ENCODE peak calls at places on chromosomes 13 and 19, in five cellular contexts. A is HCT116, J is GM12878, V is HepG2, I is K562. Q is an unnamed sample.

GRCh38 chr13:67229438-67230242 is 496 bp downstream of the PCDH9 start:
- DNase-seq in A (no peak), J (no peak), V (no peak), I (no peak), Q (no peak)

GRCh38 chr13:98853791-98854191 is 101.3 kb upstream of the SLC15A1 start:
- DNase-seq in J (peak; percentile 80), I (no peak), A (no peak), V (no peak), Q (no peak)

GRCh38 chr13:93903909-93904308 is 575.6 kb downstream of the DCT start:
- DNase-seq in I (no peak), J (no peak), A (no peak), V (no peak), Q (no peak)

GRCh38 chr13:107342747-107343146 is 774.8 kb upstream of the ARGLU1 start:
- DNase-seq in J (no peak), V (no peak), I (no peak), A (no peak), Q (no peak)

GRCh38 chr19:13212759-13213330 is 62.6 kb downstream of the IER2 start:
- DNase-seq in I (peak; percentile 83), A (peak; percentile 56), J (peak; percentile 20), V (peak; percentile 58), Q (no peak)

GRCh38 chr19:44072543-44073401 is 813 bp downstream of the ZNF284 start:
- DNase-seq in I (no peak), V (no peak), A (no peak), J (no peak), Q (no peak)

GRCh38 chr19:33997690-33998089 is 174.6 kb upstream of the LSM14A start:
- DNase-seq in A (no peak), J (no peak), V (no peak), I (no peak), Q (no peak)

GRCh38 chr13:57630661-57631606 is 610 bp upstream of the PCDH17 start:
- DNase-seq in I (no peak), V (no peak), J (no peak), A (no peak), Q (no peak)

GRCh38 chr19:34962945-34963530 is 991 bp downstream of the ZNF792 start:
- DNase-seq in V (no peak), J (no peak), I (peak; percentile 42), A (no peak), Q (no peak)

GRCh38 chr19:2385053-2385721 is 25.1 kb downstream of the TMPRSS9 start:
- DNase-seq in J (no peak), I (peak; percentile 95), V (peak; percentile 81), A (peak; percentile 97), Q (peak; percentile 75)

GRCh38 chr19:46704379-46705076 is 12.4 kb downstream of the PRKD2 start:
- DNase-seq in V (peak; percentile 29), A (no peak), I (peak; percentile 79), J (no peak), Q (no peak)

GRCh38 chr13:33052446-33052845 is 36.2 kb downstream of the KL start:
- DNase-seq in A (no peak), V (no peak), J (no peak), I (no peak), Q (no peak)

GRCh38 chr13:31092631-31093030 is 69.1 kb downstream of the HSPH1 start:
- DNase-seq in I (no peak), A (no peak), J (no peak), V (no peak), Q (no peak)

GRCh38 chr13:99617474-99618255 is 116.4 kb downstream of the TM9SF2 start:
- DNase-seq in V (peak; percentile 33), A (peak; percentile 18), I (peak; percentile 26), J (no peak), Q (no peak)

GRCh38 chr13:101210774-101211173 is 205.5 kb downstream of the NALCN start:
- DNase-seq in J (no peak), A (no peak), V (no peak), I (no peak), Q (no peak)

GRCh38 chr19:58326501-58326913 is 287 bp upstream of the ZSCAN22 start:
- DNase-seq in J (no peak), V (no peak), I (no peak), A (no peak), Q (no peak)

GRCh38 chr19:48064509-48064908 is 20.6 kb upstream of the CABP5 start:
- DNase-seq in A (no peak), I (no peak), V (no peak), J (no peak), Q (no peak)

GRCh38 chr13:28822801-28823200 is 2.7 kb downstream of the MTUS2 start:
- DNase-seq in J (no peak), A (no peak), V (no peak), I (no peak), Q (no peak)

GRCh38 chr19:45881909-45882528 is 3.9 kb downstream of the IRF2BP1 start:
- DNase-seq in V (peak; percentile 84), A (no peak), J (no peak), I (peak; percentile 59), Q (no peak)

GRCh38 chr19:1255186-1256161 is 7.1 kb downstream of the MIDN start:
- DNase-seq in V (no peak), I (no peak), A (no peak), J (no peak), Q (no peak)

GRCh38 chr19:3065675-3066357 is 3.5 kb upstream of the TLE5 start:
- DNase-seq in I (no peak), A (no peak), V (peak; percentile 80), J (peak; percentile 73), Q (no peak)

GRCh38 chr19:10115392-10116084 is 4.0 kb downstream of the P2RY11 start:
- DNase-seq in V (no peak), A (no peak), I (no peak), J (no peak), Q (no peak)

GRCh38 chr19:8206147-8207087 is 2.8 kb upstream of the CERS4 start:
- DNase-seq in J (no peak), I (no peak), A (no peak), V (no peak), Q (no peak)

GRCh38 chr19:11921852-11922495 is 2.9 kb upstream of the ZNF700 start:
- DNase-seq in J (no peak), A (no peak), I (no peak), V (no peak), Q (no peak)

GRCh38 chr19:48859711-48860572 is 8.5 kb downstream of the PLEKHA4 start:
- DNase-seq in V (no peak), A (no peak), J (no peak), I (peak; percentile 98), Q (peak; percentile 63)

GRCh38 chr13:102267191-102267590 is 134.7 kb downstream of the FGF14 start:
- DNase-seq in V (no peak), J (no peak), I (no peak), A (no peak), Q (no peak)

GRCh38 chr19:52086481-52086880 is 9.1 kb downstream of the ZNF841 start:
- DNase-seq in V (no peak), A (no peak), J (no peak), I (no peak), Q (no peak)

GRCh38 chr19:13154911-13155471 is 4.8 kb downstream of the IER2 start:
- DNase-seq in A (peak; percentile 91), V (peak; percentile 75), I (peak; percentile 42), J (no peak), Q (peak; percentile 90)

GRCh38 chr19:27966390-27966816 is 1246.5 kb downstream of the UQCRFS1 start:
- DNase-seq in A (no peak), J (no peak), V (no peak), I (peak; percentile 8), Q (no peak)

GRCh38 chr19:33248954-33249613 is 23.4 kb upstream of the SLC7A10 start:
- DNase-seq in I (no peak), A (no peak), V (peak; percentile 53), J (no peak), Q (no peak)

GRCh38 chr19:40249201-40249600 is 22.7 kb upstream of the CCNP start:
- DNase-seq in V (no peak), A (no peak), J (no peak), I (no peak), Q (no peak)

GRCh38 chr13:40536443-40537113 is 129.9 kb downstream of the FOXO1 start:
- DNase-seq in J (no peak), A (no peak), I (no peak), V (peak; percentile 94), Q (no peak)
- TF ChIP-seq SRF in J (no peak), A (no peak), I (no peak), V (no peak), Q (no peak)

GRCh38 chr13:97279913-97280312 is 57.8 kb downstream of the MBNL2 start:
- DNase-seq in J (no peak), A (no peak), I (no peak), V (no peak), Q (no peak)
- TF ChIP-seq SRF in J (no peak), A (no peak), I (no peak), V (no peak), Q (no peak)

GRCh38 chr13:55244991-55245644 is 1895.6 kb upstream of the PRR20A start:
- DNase-seq in J (no peak), V (peak; percentile 1), I (no peak), A (no peak), Q (peak; percentile 66)
- TF ChIP-seq SRF in J (no peak), V (no peak), I (no peak), A (no peak), Q (no peak)

GRCh38 chr13:65603160-65603559 is 1627.0 kb downstream of the PCDH9 start:
- DNase-seq in I (no peak), A (no peak), V (no peak), J (no peak), Q (no peak)

GRCh38 chr13:65605386-65605785 is 1624.8 kb downstream of the PCDH9 start:
- DNase-seq in J (no peak), I (no peak), A (no peak), V (no peak), Q (no peak)

GRCh38 chr13:65597839-65598818 is 1632.0 kb downstream of the PCDH9 start:
- DNase-seq in V (no peak), A (no peak), J (no peak), I (no peak), Q (no peak)

GRCh38 chr13:65595881-65596280 is 1634.3 kb downstream of the PCDH9 start:
- DNase-seq in A (no peak), V (no peak), J (no peak), I (no peak), Q (no peak)

GRCh38 chr13:65600702-65601101 is 1629.4 kb downstream of the PCDH9 start:
- DNase-seq in J (no peak), V (no peak), I (no peak), A (no peak), Q (no peak)
- TF ChIP-seq SRF in J (no peak), V (no peak), I (no peak), A (no peak), Q (no peak)